ENCODE peak calls at places on chromosomes 7 and 10, in seven cellular contexts. M is RWPE1, K is ovary, D is GM12878, Z is colonic mucosa, R is cardiac muscle cell, J is kidney. B is an unnamed sample.

GRCh38 chr7:127782550-127783266 is 130.7 kb downstream of the SND1 start:
- DNase-seq in M (no peak), K (no peak), D (no peak), Z (no peak), R (peak), J (no peak), B (peak)

GRCh38 chr7:141571059-141571458 is 19.8 kb downstream of the AGK start:
- DNase-seq in M (no peak), K (no peak), D (no peak), Z (no peak), R (no peak), J (no peak), B (no peak)

GRCh38 chr7:155193716-155194115 is 104.0 kb upstream of the INSIG1 start:
- DNase-seq in M (no peak), K (no peak), D (no peak), Z (no peak), R (no peak), J (no peak), B (no peak)

GRCh38 chr10:42934351-42934811 is 142.5 kb upstream of the RET start:
- DNase-seq in M (no peak), K (no peak), D (no peak), Z (no peak), R (no peak), J (peak), B (no peak)

GRCh38 chr10:24382596-24382978 is 173.6 kb downstream of the KIAA1217 start:
- DNase-seq in M (no peak), K (no peak), D (no peak), Z (no peak), R (no peak), J (no peak), B (no peak)

GRCh38 chr7:75762350-75762917 is 9.6 kb downstream of the CCL26 start:
- DNase-seq in M (peak), K (no peak), D (peak), Z (no peak), R (peak), J (no peak), B (peak)

GRCh38 chr7:139942686-139943085 is 113.6 kb downstream of the TBXAS1 start:
- DNase-seq in M (no peak), K (no peak), D (no peak), Z (no peak), R (peak), J (no peak), B (no peak)

GRCh38 chr10:75600833-75601232 is 169.4 kb downstream of the LRMDA start:
- DNase-seq in M (no peak), K (no peak), D (no peak), Z (no peak), R (no peak), J (no peak), B (no peak)

GRCh38 chr10:97889461-97890265 is 40.0 kb downstream of the GOLGA7B start:
- DNase-seq in M (peak), K (no peak), D (no peak), Z (no peak), R (peak), J (peak), B (peak)

GRCh38 chr10:113108180-113108835 is 158.3 kb downstream of the TCF7L2 start:
- DNase-seq in M (no peak), K (no peak), D (no peak), Z (peak), R (no peak), J (peak), B (no peak)

GRCh38 chr7:18873674-18874341 is 243.6 kb downstream of the TWIST1 start:
- DNase-seq in M (peak), K (no peak), D (no peak), Z (no peak), R (peak), J (no peak), B (no peak)

GRCh38 chr7:129367700-129368388 is 66.4 kb upstream of the STRIP2 start:
- DNase-seq in M (peak), K (peak), D (peak), Z (peak), R (peak), J (peak), B (peak)

GRCh38 chr7:129368389-129368986 is 65.7 kb upstream of the STRIP2 start:
- DNase-seq in M (no peak), K (no peak), D (peak), Z (no peak), R (no peak), J (no peak), B (no peak)

GRCh38 chr7:129373651-129374428 is 60.4 kb upstream of the STRIP2 start:
- DNase-seq in M (no peak), K (no peak), D (no peak), Z (no peak), R (no peak), J (no peak), B (no peak)

GRCh38 chr7:129367349-129367699 is 66.9 kb upstream of the STRIP2 start:
- DNase-seq in M (no peak), K (no peak), D (no peak), Z (no peak), R (no peak), J (no peak), B (no peak)

GRCh38 chr7:129370812-129371211 is 63.4 kb upstream of the STRIP2 start:
- DNase-seq in M (no peak), K (no peak), D (no peak), Z (no peak), R (peak), J (no peak), B (no peak)
- TF ChIP-seq CTCF in M (no peak), K (no peak), D (no peak), Z (no peak), R (no peak), J (no peak), B (no peak)

DNA sequence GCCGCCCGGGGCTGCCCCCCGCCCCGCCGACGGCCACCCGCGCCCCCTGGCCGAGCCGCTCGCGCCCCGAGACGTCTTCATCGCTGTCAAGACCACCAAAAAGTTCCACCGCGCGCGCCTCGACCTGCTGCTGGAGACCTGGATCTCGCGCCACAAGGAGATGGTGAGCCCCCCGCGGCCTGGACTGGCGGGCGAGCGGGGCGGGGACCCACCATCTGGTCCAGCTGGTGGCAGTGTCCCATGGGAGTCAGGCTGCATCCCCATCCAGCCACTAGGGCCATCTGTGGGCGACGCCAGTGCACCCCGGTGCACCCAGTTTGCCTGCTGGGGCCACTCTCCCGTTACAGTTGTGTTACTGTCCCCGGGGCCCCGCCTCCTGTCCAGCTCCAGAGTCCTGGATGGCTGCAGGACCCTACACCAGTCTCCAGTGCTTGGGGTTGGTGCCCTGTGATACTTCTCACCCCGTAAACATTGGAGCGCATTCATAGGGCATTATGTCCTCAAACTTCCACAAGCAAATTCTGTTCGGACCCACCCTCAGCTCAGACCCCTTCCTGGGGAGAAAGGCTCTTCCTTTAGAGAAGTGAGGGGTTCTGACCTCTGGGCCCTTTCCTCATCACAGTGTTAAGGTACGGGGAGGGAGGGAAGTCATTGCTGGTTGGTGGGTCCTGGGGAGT is 695 bp downstream of the LFNG start:
- DNase-seq in M (no peak), K (no peak), D (no peak), Z (peak), R (no peak), J (no peak), B (no peak)
- TF ChIP-seq CTCF in M (peak), K (no peak), D (no peak), Z (no peak), R (no peak), J (no peak), B (peak)

GRCh38 chr10:83564889-83565588 is 574.3 kb upstream of the GHITM start:
- DNase-seq in M (no peak), K (no peak), D (no peak), Z (no peak), R (no peak), J (peak), B (no peak)

GRCh38 chr10:83562381-83562780 is 576.9 kb upstream of the GHITM start:
- DNase-seq in M (no peak), K (no peak), D (no peak), Z (no peak), R (no peak), J (no peak), B (no peak)
- TF ChIP-seq CTCF in M (no peak), K (no peak), D (peak), Z (no peak), R (no peak), J (no peak), B (no peak)

DNA sequence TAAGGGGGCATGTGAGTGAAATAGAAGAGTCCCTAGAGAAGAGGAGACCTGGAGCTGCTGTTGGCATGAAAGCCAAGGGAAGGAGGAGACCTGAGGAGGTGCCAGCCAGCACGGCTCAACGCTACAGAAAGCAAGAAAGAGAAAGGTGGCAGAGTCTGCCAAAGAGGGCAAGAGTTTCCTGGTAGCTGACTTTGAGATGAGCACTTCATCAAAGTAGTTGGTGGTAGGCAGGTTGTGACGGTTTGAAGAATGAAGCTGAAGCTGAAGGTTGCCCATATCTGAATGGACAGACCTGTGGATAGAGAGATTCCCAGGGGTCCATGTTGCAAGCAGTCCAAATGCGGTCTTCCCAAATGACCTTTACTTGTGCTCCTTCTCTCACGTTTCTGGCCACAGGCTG is 43.9 kb downstream of the HIF1AN start:
- DNase-seq in M (no peak), K (no peak), D (no peak), Z (no peak), R (no peak), J (no peak), B (no peak)
- TF ChIP-seq CTCF in M (no peak), K (no peak), D (no peak), Z (no peak), R (no peak), J (no peak), B (no peak)

GRCh38 chr7:148699772-148700629 is 1.3 kb downstream of the CUL1 start:
- DNase-seq in M (no peak), K (no peak), D (no peak), Z (peak), R (peak), J (no peak), B (no peak)
- TF ChIP-seq CTCF in M (no peak), K (no peak), D (no peak), Z (no peak), R (no peak), J (no peak), B (no peak)

B was measured in bronchial epithelial cell.